ENCODE peak calls at places on chromosome 5, in seven cellular contexts. N is neuronal stem cell, T is IMR-90, P is mesenchymal stem cell, I is H1, J is H9, M is trophoblast cell. D is an unnamed sample.

GRCh38 chr5:151880304-151880703 is 44.3 kb downstream of the GLRA1 start:
- DNase-seq in J (no peak), N (no peak), M (no peak), T (no peak), P (no peak), I (no peak), D (no peak)

GRCh38 chr5:119243888-119244287 is 111.9 kb upstream of the TNFAIP8 start:
- DNase-seq in J (no peak), T (no peak), I (no peak), N (no peak), P (no peak), M (no peak), D (no peak)

GRCh38 chr5:18000744-18001143 is 366.5 kb downstream of the TAF11L14 start:
- DNase-seq in P (no peak), I (no peak), M (no peak), N (no peak), T (no peak), J (no peak), D (no peak)

GRCh38 chr5:67636091-67636490 is 439.5 kb upstream of the CD180 start:
- DNase-seq in J (no peak), M (no peak), N (no peak), T (no peak), I (no peak), P (no peak), D (no peak)

GRCh38 chr5:101977729-101978345 is 318.2 kb downstream of the SLCO4C1 start:
- DNase-seq in I (no peak), N (peak; percentile 56), P (peak; percentile 65), T (peak; percentile 13), J (no peak), M (peak; percentile 1), D (peak; percentile 71)

GRCh38 chr5:91841423-91841822 is 458.3 kb upstream of the ARRDC3 start:
- DNase-seq in J (no peak), I (no peak), P (no peak), T (no peak), N (no peak), M (no peak), D (no peak)

GRCh38 chr5:80240368-80240986 is 15.4 kb downstream of the SERINC5 start:
- DNase-seq in T (no peak), M (no peak), I (no peak), N (no peak), J (no peak), P (no peak), D (no peak)

GRCh38 chr5:62144395-62145022 is 161.5 kb upstream of the KIF2A start:
- DNase-seq in J (no peak), N (no peak), M (no peak), T (no peak), P (no peak), I (no peak), D (peak; percentile 65)

GRCh38 chr5:107665036-107665435 is 5.7 kb downstream of the EFNA5 start:
- DNase-seq in T (no peak), J (no peak), N (no peak), P (no peak), I (no peak), M (no peak), D (peak; percentile 54)

GRCh38 chr5:172179032-172179989 is 8.7 kb downstream of the STK10 start:
- DNase-seq in P (peak; percentile 80), I (no peak), T (peak; percentile 40), N (no peak), M (peak; percentile 43), J (peak; percentile 57), D (peak; percentile 80)

GRCh38 chr5:553874-554273 is 29.6 kb upstream of the SLC9A3 start:
- DNase-seq in P (no peak), T (no peak), N (no peak), M (no peak), J (no peak), I (no peak), D (peak; percentile 29)

GRCh38 chr5:38948501-38948900 is 102.7 kb downstream of the OSMR start:
- DNase-seq in J (no peak), M (peak; percentile 1), N (no peak), I (no peak), T (peak; percentile 65), P (no peak), D (no peak)

GRCh38 chr5:103646698-103647614 is 84.4 kb upstream of the NUDT12 start:
- DNase-seq in J (peak; percentile 62), P (no peak), M (no peak), T (no peak), N (no peak), I (peak; percentile 48), D (peak; percentile 36)

GRCh38 chr5:111948078-111948477 is 191.1 kb upstream of the NREP start:
- DNase-seq in J (no peak), N (no peak), T (no peak), P (no peak), M (no peak), I (no peak), D (no peak)

GRCh38 chr5:72107874-72108199 is 562 bp downstream of the MAP1B start:
- DNase-seq in N (peak; percentile 55), M (no peak), J (no peak), P (peak; percentile 54), I (peak; percentile 74), T (no peak), D (peak; percentile 70)

GRCh38 chr5:132668706-132669454 is 4.9 kb upstream of the IL4 start:
- DNase-seq in I (no peak), J (no peak), P (no peak), N (no peak), M (no peak), T (no peak), D (no peak)

GRCh38 chr5:17330386-17330785 is 113.0 kb downstream of the BASP1 start:
- DNase-seq in M (peak; percentile 72), P (no peak), I (no peak), N (no peak), T (no peak), J (no peak), D (no peak)

GRCh38 chr5:7856855-7857254 is 5.9 kb upstream of the CFAP90 start:
- DNase-seq in I (peak; percentile 56), M (peak; percentile 16), N (peak; percentile 23), J (peak; percentile 68), T (peak; percentile 28), P (peak; percentile 34), D (peak; percentile 77)

GRCh38 chr5:173243808-173244305 is 8.9 kb upstream of the NKX2-5 start:
- DNase-seq in M (no peak), P (peak; percentile 51), T (no peak), I (no peak), N (no peak), J (peak; percentile 50), D (peak; percentile 76)

GRCh38 chr5:173246135-173246495 is 11.1 kb upstream of the NKX2-5 start:
- DNase-seq in P (no peak), T (no peak), M (no peak), J (peak; percentile 39), I (no peak), N (no peak), D (no peak)

GRCh38 chr5:173247504-173247903 is 12.5 kb upstream of the NKX2-5 start:
- DNase-seq in P (peak; percentile 19), T (no peak), I (no peak), J (no peak), N (no peak), M (no peak), D (no peak)

GRCh38 chr5:173247050-173247449 is 12.0 kb upstream of the NKX2-5 start:
- DNase-seq in J (no peak), P (no peak), T (no peak), M (no peak), N (no peak), I (no peak), D (no peak)

GRCh38 chr5:173245319-173246134 is 10.5 kb upstream of the NKX2-5 start:
- DNase-seq in J (peak; percentile 50), P (peak; percentile 36), T (no peak), N (no peak), I (no peak), M (no peak), D (peak; percentile 95)
- H3K23ac ChIP-seq in J (no peak overlapping the region), P (peak overlapping the region; percentile 95), T (peak overlapping the region; percentile 33), N (peak overlapping the region; percentile 66), I (no peak overlapping the region), M (no peak overlapping the region), D (no peak overlapping the region)

GRCh38 chr5:87347841-87348240 is 64.9 kb downstream of the CCNH start:
- DNase-seq in J (no peak), I (no peak), N (no peak), P (no peak), T (peak; percentile 16), M (no peak), D (no peak)
- H3K23ac ChIP-seq in J (no peak overlapping the region), I (no peak overlapping the region), N (no peak overlapping the region), P (no peak overlapping the region), T (no peak overlapping the region), M (no peak overlapping the region), D (no peak overlapping the region)

DNA sequence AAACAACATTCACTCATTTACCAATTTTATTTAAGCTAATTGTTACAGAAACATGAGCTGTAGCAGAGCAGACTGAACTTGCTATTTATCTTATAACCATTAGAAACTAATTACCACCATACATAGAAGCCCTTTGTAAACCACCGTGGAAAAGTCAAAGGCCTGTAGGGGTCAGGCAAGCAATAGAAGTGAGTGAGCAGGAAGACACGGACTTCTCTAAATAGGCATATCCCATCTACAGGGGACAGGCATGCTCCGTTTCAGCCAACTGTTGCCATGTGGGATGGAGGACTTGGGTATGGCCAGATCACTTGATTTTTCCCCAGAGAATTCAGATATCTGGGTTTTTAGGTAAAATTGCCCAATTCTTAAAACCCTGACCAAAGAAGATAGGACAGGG is 44.8 kb downstream of the PRRC1 start:
- DNase-seq in P (peak; percentile 43), M (no peak), N (peak; percentile 8), I (no peak), J (peak; percentile 49), T (no peak), D (peak; percentile 80)
- H3K23ac ChIP-seq in P (no peak overlapping the region), M (no peak overlapping the region), N (no peak overlapping the region), I (no peak overlapping the region), J (no peak overlapping the region), T (no peak overlapping the region), D (no peak overlapping the region)

DNA sequence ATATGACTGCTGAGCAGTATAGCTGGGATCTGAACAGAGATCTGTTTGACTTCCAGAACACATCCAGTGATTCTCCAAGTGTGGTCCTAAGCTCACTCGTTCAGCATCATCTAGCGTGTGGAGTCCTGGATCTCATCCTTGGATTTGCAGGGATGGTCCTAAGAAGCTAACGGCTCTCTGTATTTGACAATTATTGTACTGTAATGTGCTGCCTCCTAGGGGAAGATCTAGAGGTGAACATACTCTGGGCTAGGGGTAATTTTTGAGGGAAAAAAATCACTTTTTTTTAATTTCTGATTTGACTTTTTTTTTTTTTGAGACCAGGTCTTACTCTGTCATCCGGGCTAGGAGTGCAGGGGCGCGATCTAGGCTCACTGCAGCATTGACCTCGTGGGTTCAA is 1.5 kb downstream of the SLC26A2 start:
- DNase-seq in P (peak; percentile 76), M (no peak), N (no peak), I (no peak), T (peak; percentile 68), J (no peak), D (peak; percentile 65)
- H3K23ac ChIP-seq in P (no peak overlapping the region), M (no peak overlapping the region), N (no peak overlapping the region), I (no peak overlapping the region), T (peak overlapping the region; percentile 60), J (no peak overlapping the region), D (no peak overlapping the region)

GRCh38 chr5:178732281-178732680 is 1.8 kb upstream of the ZNF354A start:
- DNase-seq in M (peak; percentile 53), J (no peak), I (no peak), N (no peak), P (no peak), T (no peak), D (peak; percentile 30)
- H3K23ac ChIP-seq in M (no peak overlapping the region), J (no peak overlapping the region), I (no peak overlapping the region), N (no peak overlapping the region), P (no peak overlapping the region), T (no peak overlapping the region), D (no peak overlapping the region)

GRCh38 chr5:9090381-9091026 is 455.4 kb downstream of the SEMA5A start:
- DNase-seq in N (no peak), T (no peak), J (no peak), P (no peak), I (no peak), M (no peak), D (no peak)
- H3K23ac ChIP-seq in N (no peak overlapping the region), T (no peak overlapping the region), J (no peak overlapping the region), P (no peak overlapping the region), I (no peak overlapping the region), M (no peak overlapping the region), D (no peak overlapping the region)

D was measured in mesendoderm.